ENCODE peak calls at places on chromosome 9, in eight cellular contexts. O is K562, Y is testis, R is colonic mucosa, Q is BE2C, E is fibroblast of mammary gland, I is Caco-2, S is GM12865. V is an unnamed sample.

GRCh38 chr9:126874546-126875314 is 14.3 kb downstream of the ZBTB34 start:
- DNase-seq in Y (no peak), E (no peak), I (no peak), Q (no peak), O (no peak), S (no peak), R (no peak), V (no peak)

GRCh38 chr9:136978073-136978864 is 965 bp downstream of the PTGDS start:
- DNase-seq in I (peak), R (peak), E (peak), Y (peak), Q (peak), S (peak), O (peak), V (no peak)

GRCh38 chr9:127520941-127521918 is 69.9 kb downstream of the LRSAM1 start:
- DNase-seq in Q (no peak), Y (peak), E (peak), O (no peak), R (no peak), S (no peak), I (no peak), V (no peak)

GRCh38 chr9:70131296-70131695 is 87.6 kb downstream of the MAMDC2 start:
- DNase-seq in Q (no peak), R (no peak), I (no peak), S (no peak), O (no peak), E (no peak), Y (no peak), V (no peak)

GRCh38 chr9:108049026-108049591 is 559.5 kb upstream of the KLF4 start:
- DNase-seq in R (peak), I (peak), E (peak), Q (no peak), Y (no peak), S (no peak), O (peak), V (no peak)

GRCh38 chr9:26170224-26170623 is 492.0 kb upstream of the TUSC1 start:
- DNase-seq in Q (no peak), Y (peak), S (no peak), O (no peak), R (no peak), I (no peak), E (peak), V (no peak)

GRCh38 chr9:73575071-73575470 is 423.4 kb downstream of the ANXA1 start:
- DNase-seq in Q (no peak), E (no peak), R (no peak), I (no peak), S (no peak), O (no peak), Y (no peak), V (no peak)

GRCh38 chr9:118967901-118968300 is 401.3 kb downstream of the BRINP1 start:
- DNase-seq in I (no peak), R (no peak), E (no peak), Q (no peak), Y (no peak), O (no peak), S (no peak), V (no peak)

GRCh38 chr9:135363556-135363955 is 116.0 kb upstream of the PPP1R26 start:
- DNase-seq in O (no peak), I (no peak), S (no peak), Y (no peak), Q (peak), R (no peak), E (no peak), V (no peak)

GRCh38 chr9:20479419-20480155 is 142.7 kb downstream of the MLLT3 start:
- DNase-seq in Q (no peak), Y (no peak), S (peak), O (no peak), E (peak), I (no peak), R (no peak), V (no peak)

GRCh38 chr9:121075251-121076036 is 689 bp downstream of the CNTRL start:
- DNase-seq in I (no peak), S (peak), O (no peak), R (no peak), E (peak), Y (no peak), Q (no peak), V (no peak)

GRCh38 chr9:135574943-135575342 is 13.4 kb downstream of the PAEP start:
- DNase-seq in I (no peak), R (no peak), O (no peak), Y (no peak), Q (no peak), E (no peak), S (no peak), V (no peak)

GRCh38 chr9:100098241-100098886 is 436 bp downstream of the ERP44 start:
- DNase-seq in Q (peak), S (peak), E (peak), R (peak), I (peak), Y (peak), O (peak), V (peak)

GRCh38 chr9:83957029-83957513 is 22.9 kb downstream of the HNRNPK start:
- DNase-seq in O (no peak), S (no peak), I (no peak), R (no peak), Y (no peak), Q (no peak), E (no peak), V (no peak)

GRCh38 chr9:91954841-91955471 is 4.9 kb upstream of the ROR2 start:
- DNase-seq in I (peak), S (peak), O (peak), Y (peak), Q (peak), R (peak), E (peak), V (peak)

GRCh38 chr9:70044450-70045307 is 1.0 kb downstream of the MAMDC2 start:
- DNase-seq in S (no peak), O (peak), Y (peak), E (peak), R (no peak), I (no peak), Q (no peak), V (no peak)

GRCh38 chr9:91825422-91825821 is 124.6 kb downstream of the ROR2 start:
- DNase-seq in O (no peak), S (no peak), Y (no peak), Q (no peak), I (no peak), E (peak), R (no peak), V (no peak)

GRCh38 chr9:100394819-100395218 is 32.1 kb upstream of the MSANTD3 start:
- DNase-seq in O (no peak), R (no peak), E (no peak), I (no peak), S (no peak), Y (no peak), Q (no peak), V (no peak)

GRCh38 chr9:95841377-95841776 is 34.1 kb upstream of the ERCC6L2 start:
- DNase-seq in I (no peak), Q (no peak), S (no peak), R (no peak), E (no peak), O (no peak), Y (no peak), V (no peak)

GRCh38 chr9:122075135-122076030 is 17.7 kb downstream of the TTLL11 start:
- DNase-seq in Y (no peak), S (no peak), I (no peak), R (no peak), O (no peak), Q (no peak), E (no peak), V (no peak)

GRCh38 chr9:71886015-71886414 is 25.0 kb downstream of the ABHD17B start:
- DNase-seq in R (no peak), O (no peak), I (no peak), Q (no peak), Y (no peak), S (no peak), E (no peak), V (no peak)

GRCh38 chr9:120841930-120842684 is 615 bp downstream of the PSMD5 start:
- DNase-seq in I (no peak), E (peak), S (no peak), O (no peak), Q (no peak), R (no peak), Y (no peak), V (no peak)

GRCh38 chr9:42388146-42388690 is 204.8 kb downstream of the SPATA31A6 start:
- DNase-seq in Q (no peak), I (no peak), O (peak), R (no peak), E (peak), Y (no peak), S (no peak), V (no peak)

GRCh38 chr9:18357321-18357720 is 116.6 kb upstream of the ADAMTSL1 start:
- DNase-seq in S (no peak), Q (no peak), E (no peak), Y (no peak), O (no peak), R (no peak), I (no peak), V (no peak)

GRCh38 chr9:88326024-88326423 is 62.2 kb upstream of the SPIN1 start:
- DNase-seq in O (no peak), I (no peak), R (no peak), Y (no peak), S (no peak), Q (no peak), E (no peak), V (no peak)

GRCh38 chr9:136309101-136309801 is 5.4 kb upstream of the CCDC187 start:
- DNase-seq in Y (no peak), S (peak), O (no peak), R (no peak), I (no peak), Q (peak), E (no peak), V (no peak)

GRCh38 chr9:116928884-116929283 is 241.8 kb downstream of the TRIM32 start:
- DNase-seq in O (no peak), R (no peak), I (no peak), Y (no peak), E (no peak), S (no peak), Q (no peak), V (no peak)

GRCh38 chr9:108953983-108954574 is 19.9 kb downstream of the ABITRAM start:
- DNase-seq in Q (no peak), E (peak), R (no peak), O (peak), Y (no peak), I (peak), S (peak), V (peak)

GRCh38 chr9:123336455-123336854 is 19.5 kb upstream of the CRB2 start:
- DNase-seq in I (no peak), R (no peak), Q (no peak), O (no peak), S (peak), Y (no peak), E (no peak), V (no peak)

GRCh38 chr9:97615439-97616072 is 17.6 kb downstream of the TSTD2 start:
- DNase-seq in Q (peak), E (peak), Y (peak), O (peak), I (peak), S (peak), R (peak), V (peak)

DNA sequence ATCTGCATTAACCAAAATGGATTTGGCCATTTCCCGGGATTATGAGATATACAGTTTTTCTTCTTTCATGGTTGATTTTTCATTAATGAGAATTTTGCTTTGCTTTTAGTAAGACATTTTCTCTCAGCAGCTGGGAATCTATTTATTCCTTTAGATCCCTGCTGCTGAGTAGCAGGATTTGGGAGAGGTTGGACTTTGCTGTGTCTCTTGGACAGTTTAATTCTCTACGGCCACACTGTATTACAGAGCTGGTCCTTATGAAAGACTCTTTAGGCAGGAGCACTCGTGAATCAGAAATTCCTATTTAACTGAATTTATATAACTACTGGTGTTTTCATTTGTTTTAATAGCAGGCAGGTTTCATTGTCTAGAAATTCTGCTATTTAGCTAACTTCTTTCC is 1.6 kb downstream of the UNC13B start:
- DNase-seq in S (no peak), I (no peak), E (no peak), Q (no peak), O (no peak), Y (no peak), R (no peak), V (no peak)
- H3K4me3 ChIP-seq in S (no peak), I (peak), E (no peak), Q (peak), O (no peak), Y (no peak), R (peak), V (peak)

GRCh38 chr9:33106827-33107621 is 30.6 kb upstream of the SMU1 start:
- DNase-seq in Q (peak), R (no peak), O (peak), E (peak), Y (peak), S (no peak), I (no peak), V (no peak)
- TF ChIP-seq CTCF in Q (no peak), R (no peak), O (no peak), E (no peak), Y (no peak), S (no peak), I (no peak), V (no peak)

GRCh38 chr9:125143377-125144090 is at the start of gene SCAI:
- DNase-seq in Y (peak), Q (peak), S (peak), E (peak), R (peak), I (peak), O (peak), V (peak)
- H3K4me3 ChIP-seq in Y (peak), Q (peak), S (peak), E (peak), R (peak), I (peak), O (peak), V (peak)

GRCh38 chr9:112887377-112887776 is 3.3 kb downstream of the SLC46A2 start:
- DNase-seq in I (no peak), S (peak), Y (peak), Q (no peak), E (peak), R (no peak), O (peak), V (no peak)
- TF ChIP-seq CTCF in I (no peak), S (peak), Y (no peak), Q (no peak), E (peak), R (no peak), O (peak), V (no peak)

GRCh38 chr9:37650873-37651768 is at the start of gene FRMPD1:
- DNase-seq in E (peak), I (peak), Y (peak), R (peak), S (peak), Q (peak), O (peak), V (peak)
- H3K4me3 ChIP-seq in E (peak), I (peak), Y (peak), R (peak), S (peak), Q (peak), O (peak), V (peak)

DNA sequence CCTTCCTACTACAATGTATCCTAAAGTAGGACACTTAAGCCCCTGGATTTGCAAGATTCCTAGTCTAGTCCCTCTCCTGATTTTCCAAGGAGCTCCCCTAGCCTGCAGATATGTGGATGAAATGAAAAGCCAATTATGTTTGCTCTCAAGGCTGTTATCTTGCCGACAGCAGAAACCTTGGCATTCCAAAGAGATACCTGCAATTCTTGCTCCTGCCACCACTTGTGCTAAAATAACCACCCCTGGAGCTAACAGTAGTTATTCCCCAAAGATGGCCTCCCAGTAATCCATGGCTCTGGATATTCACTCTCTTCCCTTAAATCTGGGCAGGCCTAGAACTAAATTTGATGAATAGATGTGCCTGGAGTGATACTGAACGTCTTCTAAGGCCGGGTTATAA is 156.0 kb upstream of the SLC44A1 start:
- DNase-seq in I (peak), O (no peak), S (no peak), R (no peak), Q (no peak), E (no peak), Y (no peak), V (no peak)
- TF ChIP-seq CTCF in I (no peak), O (no peak), S (no peak), R (no peak), Q (no peak), E (no peak), Y (no peak), V (no peak)

GRCh38 chr9:74800226-74800625 is 87.5 kb downstream of the TRPM6 start:
- DNase-seq in I (no peak), R (no peak), O (no peak), S (no peak), E (no peak), Y (no peak), Q (no peak), V (no peak)
- H3K4me3 ChIP-seq in I (no peak), R (no peak), O (no peak), S (no peak), E (no peak), Y (no peak), Q (no peak), V (no peak)

GRCh38 chr9:84966876-84967830 is 297.6 kb downstream of the NTRK2 start:
- DNase-seq in S (peak), I (no peak), O (no peak), Y (no peak), R (no peak), Q (no peak), E (no peak), V (no peak)
- TF ChIP-seq CTCF in S (peak), I (peak), O (no peak), Y (no peak), R (no peak), Q (peak), E (no peak), V (no peak)

DNA sequence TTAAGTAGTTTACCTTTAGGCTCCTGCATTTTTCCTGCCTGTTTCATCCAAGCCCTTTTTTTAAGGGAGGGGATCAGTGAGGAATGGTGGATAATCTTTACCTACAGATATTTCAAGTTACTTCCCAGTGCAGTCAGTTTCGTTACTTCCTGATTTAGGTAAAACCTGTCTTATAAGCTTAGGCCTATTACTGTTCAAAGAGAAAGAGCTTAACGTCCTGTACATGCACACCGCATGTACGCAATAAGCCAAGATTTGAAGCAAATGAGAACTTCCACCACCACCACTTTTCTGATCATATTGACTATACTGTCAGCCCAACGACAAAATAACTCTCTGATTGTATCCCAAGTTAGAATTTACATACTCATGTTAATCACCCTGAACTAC is 5.2 kb downstream of the NFIB start:
- DNase-seq in S (no peak), Y (no peak), Q (no peak), I (no peak), R (no peak), O (no peak), E (no peak), V (no peak)
- H3K4me3 ChIP-seq in S (no peak), Y (no peak), Q (peak), I (no peak), R (no peak), O (no peak), E (no peak), V (no peak)

GRCh38 chr9:5799314-5799713 is 33.6 kb downstream of the ERMP1 start:
- DNase-seq in S (no peak), I (peak), Q (peak), Y (peak), R (no peak), E (peak), O (peak), V (peak)
- TF ChIP-seq CTCF in S (peak), I (peak), Q (peak), Y (peak), R (peak), E (peak), O (peak), V (peak)